ENCODE peak calls at places on chromosomes 3 and 15, in six cellular contexts. One of them, this sample, is unnamed.
A peak's percentile ranks its signal among the peaks of the same experiment; 100 is the strongest.

GRCh38 chr3:101851833-101852232 is 2.5 kb downstream of the NFKBIZ start:
- DNase-seq in GM12878: no peak
- DNase-seq in heart left ventricle: no peak
- DNase-seq in CD8-positive, alpha-beta memory T cell: no peak
- DNase-seq in hepatocyte: no peak
- DNase-seq in IMR-90: no peak
- DNase-seq in this sample: no peak

GRCh38 chr3:128415773-128416577 is 50.7 kb downstream of the DNAJB8 start:
- DNase-seq in GM12878: no peak
- DNase-seq in heart left ventricle: no peak
- DNase-seq in CD8-positive, alpha-beta memory T cell: no peak
- DNase-seq in hepatocyte: no peak
- DNase-seq in IMR-90: no peak
- DNase-seq in this sample: no peak

GRCh38 chr3:13470894-13471574 is 9.1 kb upstream of the HDAC11 start:
- DNase-seq in GM12878: no peak
- DNase-seq in heart left ventricle: no peak
- DNase-seq in CD8-positive, alpha-beta memory T cell: no peak
- DNase-seq in hepatocyte: peak; percentile 44
- DNase-seq in IMR-90: no peak
- DNase-seq in this sample: no peak

GRCh38 chr3:106130384-106131084 is 261.7 kb upstream of the CBLB start:
- DNase-seq in GM12878: no peak
- DNase-seq in heart left ventricle: no peak
- DNase-seq in CD8-positive, alpha-beta memory T cell: no peak
- DNase-seq in hepatocyte: peak; percentile 37
- DNase-seq in IMR-90: peak; percentile 87
- DNase-seq in this sample: no peak

GRCh38 chr3:169094204-169094603 is 569.3 kb downstream of the MECOM start:
- DNase-seq in GM12878: no peak
- DNase-seq in heart left ventricle: no peak
- DNase-seq in CD8-positive, alpha-beta memory T cell: no peak
- DNase-seq in hepatocyte: no peak
- DNase-seq in IMR-90: no peak
- DNase-seq in this sample: no peak

GRCh38 chr3:69364354-69364753 is 21.5 kb downstream of the FRMD4B start:
- DNase-seq in GM12878: no peak
- DNase-seq in heart left ventricle: no peak
- DNase-seq in CD8-positive, alpha-beta memory T cell: no peak
- DNase-seq in hepatocyte: no peak
- DNase-seq in IMR-90: no peak
- DNase-seq in this sample: no peak

GRCh38 chr3:126345641-126346460 is 11.4 kb downstream of the KLF15 start:
- DNase-seq in GM12878: no peak
- DNase-seq in heart left ventricle: no peak
- DNase-seq in CD8-positive, alpha-beta memory T cell: no peak
- DNase-seq in hepatocyte: no peak
- DNase-seq in IMR-90: no peak
- DNase-seq in this sample: no peak

GRCh38 chr15:90239371-90239770 is 5.4 kb downstream of the GDPGP1 start:
- DNase-seq in GM12878: no peak
- DNase-seq in heart left ventricle: no peak
- DNase-seq in CD8-positive, alpha-beta memory T cell: no peak
- DNase-seq in hepatocyte: no peak
- DNase-seq in IMR-90: no peak
- DNase-seq in this sample: no peak

GRCh38 chr3:36792342-36792741 is 28.0 kb upstream of the DCLK3 start:
- DNase-seq in GM12878: no peak
- DNase-seq in heart left ventricle: no peak
- DNase-seq in CD8-positive, alpha-beta memory T cell: no peak
- DNase-seq in hepatocyte: peak; percentile 18
- DNase-seq in IMR-90: peak; percentile 24
- DNase-seq in this sample: no peak

GRCh38 chr3:141769171-141769894 is 6.1 kb downstream of the GRK7 start:
- DNase-seq in GM12878: no peak
- DNase-seq in heart left ventricle: no peak
- DNase-seq in CD8-positive, alpha-beta memory T cell: no peak
- DNase-seq in hepatocyte: no peak
- DNase-seq in IMR-90: peak; percentile 31
- DNase-seq in this sample: no peak

GRCh38 chr3:48565591-48566400 is 2.2 kb upstream of the UCN2 start:
- DNase-seq in GM12878: no peak
- DNase-seq in heart left ventricle: no peak
- DNase-seq in CD8-positive, alpha-beta memory T cell: no peak
- DNase-seq in hepatocyte: no peak
- DNase-seq in IMR-90: peak; percentile 64
- DNase-seq in this sample: no peak

GRCh38 chr3:58998476-58999117 is 51.2 kb downstream of the CFAP20DC start:
- DNase-seq in GM12878: no peak
- DNase-seq in heart left ventricle: no peak
- DNase-seq in CD8-positive, alpha-beta memory T cell: no peak
- DNase-seq in hepatocyte: peak; percentile 54
- DNase-seq in IMR-90: peak; percentile 98
- DNase-seq in this sample: no peak

GRCh38 chr3:51688206-51688600 is 17.2 kb downstream of the TEX264 start:
- DNase-seq in GM12878: no peak
- DNase-seq in heart left ventricle: no peak
- DNase-seq in CD8-positive, alpha-beta memory T cell: no peak
- DNase-seq in hepatocyte: no peak
- DNase-seq in IMR-90: no peak
- DNase-seq in this sample: peak; percentile 11

GRCh38 chr3:51687472-51688205 is 16.6 kb downstream of the TEX264 start:
- DNase-seq in GM12878: no peak
- DNase-seq in heart left ventricle: peak; percentile 80
- DNase-seq in CD8-positive, alpha-beta memory T cell: no peak
- DNase-seq in hepatocyte: no peak
- DNase-seq in IMR-90: peak; percentile 62
- DNase-seq in this sample: no peak

GRCh38 chr3:51691949-51692348 is 14.9 kb upstream of the GRM2 start:
- DNase-seq in GM12878: no peak
- DNase-seq in heart left ventricle: no peak
- DNase-seq in CD8-positive, alpha-beta memory T cell: no peak
- DNase-seq in hepatocyte: no peak
- DNase-seq in IMR-90: no peak
- DNase-seq in this sample: no peak

GRCh38 chr3:51692980-51693395 is 13.9 kb upstream of the GRM2 start:
- DNase-seq in GM12878: no peak
- DNase-seq in heart left ventricle: no peak
- DNase-seq in CD8-positive, alpha-beta memory T cell: no peak
- DNase-seq in hepatocyte: no peak
- DNase-seq in IMR-90: no peak
- DNase-seq in this sample: no peak

DNA sequence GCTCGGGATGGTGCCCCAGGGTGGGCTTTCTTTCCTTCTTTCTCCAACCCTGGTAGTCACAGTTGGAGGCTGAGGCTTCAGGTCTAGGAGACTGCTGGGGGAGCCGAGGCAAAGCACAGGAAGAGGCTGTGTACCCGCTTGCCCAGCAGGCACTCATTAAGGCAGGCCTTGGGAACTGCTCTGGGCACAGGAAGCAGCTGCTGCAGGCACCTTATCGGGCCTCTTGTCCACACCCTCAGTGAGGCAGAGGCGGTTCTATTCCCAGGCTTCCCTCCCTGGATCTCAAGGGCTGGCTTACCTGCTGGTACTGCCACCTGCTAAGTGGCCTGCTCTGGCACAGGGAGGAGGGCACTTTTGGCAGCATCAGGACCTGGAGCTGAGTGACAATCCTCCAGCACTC is 15.8 kb upstream of the GRM2 start:
- DNase-seq in GM12878: no peak
- DNase-seq in heart left ventricle: no peak
- DNase-seq in CD8-positive, alpha-beta memory T cell: no peak
- DNase-seq in hepatocyte: no peak
- DNase-seq in IMR-90: no peak
- DNase-seq in this sample: no peak
- H3K27ac ChIP-seq in GM12878: no peak overlapping the region
- H3K27ac ChIP-seq in heart left ventricle: no peak overlapping the region
- H3K27ac ChIP-seq in CD8-positive, alpha-beta memory T cell: no peak overlapping the region
- H3K27ac ChIP-seq in hepatocyte: no peak overlapping the region
- H3K27ac ChIP-seq in IMR-90: no peak overlapping the region
- H3K27ac ChIP-seq in this sample: no peak overlapping the region

DNA sequence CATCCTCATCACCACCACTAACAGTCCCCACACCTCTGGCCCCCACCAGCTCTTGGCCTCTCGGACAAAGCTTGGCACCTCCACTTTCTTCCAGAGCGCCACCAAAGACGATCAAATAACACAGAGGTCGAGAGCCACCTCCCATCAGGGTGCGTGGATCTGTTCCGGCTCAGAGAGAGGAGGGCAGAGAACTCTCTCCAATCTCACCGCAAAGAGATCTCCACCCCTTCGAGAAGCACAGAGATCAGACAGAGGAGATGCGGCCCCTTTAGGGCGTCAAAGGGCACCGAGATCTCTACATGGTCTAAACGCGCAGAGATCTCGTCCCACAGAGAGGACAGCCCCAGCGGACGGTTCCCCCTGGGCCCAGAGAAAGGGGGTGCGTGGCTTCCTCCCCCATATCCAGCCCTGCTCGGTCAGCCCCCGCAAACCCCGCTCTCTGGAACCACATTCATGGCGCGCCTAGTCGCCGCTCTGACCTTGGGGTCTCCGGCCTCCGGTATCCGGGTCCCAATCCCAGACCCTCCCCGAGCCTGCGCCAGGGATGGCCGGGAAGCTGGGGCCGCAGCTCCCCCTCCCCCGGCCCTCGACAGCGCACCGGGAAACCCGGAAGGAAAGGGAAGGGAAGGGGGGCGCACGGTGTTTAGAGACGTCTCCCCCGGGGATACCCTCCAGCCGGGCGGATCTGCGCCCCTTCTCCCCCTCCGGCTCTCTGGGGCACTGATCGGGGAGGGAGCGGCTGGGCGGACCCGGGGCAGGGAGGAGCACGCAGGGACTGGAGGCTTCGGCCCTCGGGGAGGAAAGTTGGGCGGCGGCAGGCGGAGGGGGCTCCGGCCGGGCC is 608 bp downstream of the SCN5A start:
- DNase-seq in GM12878: no peak
- DNase-seq in heart left ventricle: no peak
- DNase-seq in CD8-positive, alpha-beta memory T cell: peak; percentile 4
- DNase-seq in hepatocyte: no peak
- DNase-seq in IMR-90: no peak
- DNase-seq in this sample: no peak
- H3K27ac ChIP-seq in GM12878: no peak overlapping the region
- H3K27ac ChIP-seq in heart left ventricle: peak overlapping the region; percentile 97
- H3K27ac ChIP-seq in CD8-positive, alpha-beta memory T cell: no peak overlapping the region
- H3K27ac ChIP-seq in hepatocyte: no peak overlapping the region
- H3K27ac ChIP-seq in IMR-90: no peak overlapping the region
- H3K27ac ChIP-seq in this sample: no peak overlapping the region

DNA sequence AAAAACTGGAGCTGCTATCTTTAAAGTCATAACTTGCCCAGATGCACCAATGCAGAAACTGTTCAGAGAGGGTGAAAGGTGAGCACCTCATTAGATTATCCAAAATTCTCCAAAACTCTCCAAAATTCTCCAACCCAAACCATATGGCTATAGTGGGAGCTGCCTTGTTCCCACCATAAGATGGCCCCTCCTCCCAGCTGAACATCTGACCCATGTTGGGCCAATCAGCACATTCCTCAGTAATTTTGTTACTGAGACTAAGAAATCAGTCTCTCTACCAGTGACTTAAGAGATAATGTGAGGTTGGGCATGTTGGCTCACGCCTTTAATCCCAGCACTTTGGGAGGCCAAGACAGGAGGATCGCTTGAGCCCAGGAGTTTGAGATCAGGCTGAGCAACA is 32.8 kb downstream of the DPH3 start:
- DNase-seq in GM12878: no peak
- DNase-seq in heart left ventricle: no peak
- DNase-seq in CD8-positive, alpha-beta memory T cell: no peak
- DNase-seq in hepatocyte: no peak
- DNase-seq in IMR-90: no peak
- DNase-seq in this sample: no peak
- H3K27ac ChIP-seq in GM12878: no peak overlapping the region
- H3K27ac ChIP-seq in heart left ventricle: no peak overlapping the region
- H3K27ac ChIP-seq in CD8-positive, alpha-beta memory T cell: no peak overlapping the region
- H3K27ac ChIP-seq in hepatocyte: no peak overlapping the region
- H3K27ac ChIP-seq in IMR-90: no peak overlapping the region
- H3K27ac ChIP-seq in this sample: no peak overlapping the region

GRCh38 chr3:147369671-147370123 is 36.6 kb downstream of the ZIC4 start:
- DNase-seq in GM12878: no peak
- DNase-seq in heart left ventricle: no peak
- DNase-seq in CD8-positive, alpha-beta memory T cell: no peak
- DNase-seq in hepatocyte: no peak
- DNase-seq in IMR-90: no peak
- DNase-seq in this sample: no peak
- H3K27ac ChIP-seq in GM12878: no peak overlapping the region
- H3K27ac ChIP-seq in heart left ventricle: no peak overlapping the region
- H3K27ac ChIP-seq in CD8-positive, alpha-beta memory T cell: no peak overlapping the region
- H3K27ac ChIP-seq in hepatocyte: no peak overlapping the region
- H3K27ac ChIP-seq in IMR-90: no peak overlapping the region
- H3K27ac ChIP-seq in this sample: no peak overlapping the region

GRCh38 chr15:78033864-78034263 is 43.6 kb downstream of the TBC1D2B start:
- DNase-seq in GM12878: no peak
- DNase-seq in heart left ventricle: no peak
- DNase-seq in CD8-positive, alpha-beta memory T cell: peak; percentile 70
- DNase-seq in hepatocyte: no peak
- DNase-seq in IMR-90: peak; percentile 41
- DNase-seq in this sample: peak; percentile 85
- H3K27ac ChIP-seq in GM12878: peak overlapping the region; percentile 4
- H3K27ac ChIP-seq in heart left ventricle: peak overlapping the region; percentile 44
- H3K27ac ChIP-seq in CD8-positive, alpha-beta memory T cell: peak overlapping the region; percentile 75
- H3K27ac ChIP-seq in hepatocyte: no peak overlapping the region
- H3K27ac ChIP-seq in IMR-90: no peak overlapping the region
- H3K27ac ChIP-seq in this sample: peak overlapping the region; percentile 59

DNA sequence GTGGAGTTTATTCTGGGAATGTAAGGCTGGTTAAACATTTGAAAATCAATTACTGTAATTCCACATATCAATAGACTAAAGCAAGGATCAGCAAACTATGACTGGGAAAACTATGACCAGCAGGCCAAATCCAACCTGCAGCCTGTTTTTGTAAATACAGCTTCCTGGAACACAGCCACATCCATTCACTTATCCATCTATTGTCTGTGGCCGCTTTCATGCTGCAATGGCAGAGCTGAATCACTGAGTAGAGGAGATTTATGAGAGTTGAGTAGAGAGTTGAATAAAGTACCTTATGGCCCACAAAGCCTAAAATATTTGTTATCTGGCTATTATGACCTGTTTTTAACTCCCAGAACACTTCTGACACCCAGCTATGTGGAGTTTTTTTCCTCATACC is 12.2 kb downstream of the MYLK start:
- DNase-seq in GM12878: no peak
- DNase-seq in heart left ventricle: no peak
- DNase-seq in CD8-positive, alpha-beta memory T cell: no peak
- DNase-seq in hepatocyte: no peak
- DNase-seq in IMR-90: peak; percentile 23
- DNase-seq in this sample: no peak
- H3K27ac ChIP-seq in GM12878: no peak overlapping the region
- H3K27ac ChIP-seq in heart left ventricle: no peak overlapping the region
- H3K27ac ChIP-seq in CD8-positive, alpha-beta memory T cell: no peak overlapping the region
- H3K27ac ChIP-seq in hepatocyte: no peak overlapping the region
- H3K27ac ChIP-seq in IMR-90: no peak overlapping the region
- H3K27ac ChIP-seq in this sample: no peak overlapping the region

This sample was measured in CD8-positive, alpha-beta T cell.